ENCODE peak calls at places on chromosomes 7 and 10, in four cellular contexts. J is brain microvascular endothelial cell; A is CD8-positive, alpha-beta T cell; V is choroid plexus epithelial cell. O is an unnamed sample.

GRCh38 chr10:109957092-109957797 is 33.9 kb upstream of the XPNPEP1 start:
- DNase-seq in V (no peak), A (no peak), J (no peak), O (no peak)

GRCh38 chr10:29926649-29927048 is 132.7 kb downstream of the JCAD start:
- DNase-seq in V (peak; percentile 93), A (no peak), J (peak; percentile 49), O (peak; percentile 90)

GRCh38 chr10:104424719-104425118 is 71.1 kb downstream of the CFAP58 start:
- DNase-seq in V (peak; percentile 24), A (no peak), J (no peak), O (no peak)

GRCh38 chr7:1664711-1665591 is 5.1 kb upstream of the ELFN1 start:
- DNase-seq in J (peak; percentile 44), V (peak; percentile 53), A (peak; percentile 54), O (peak; percentile 58)

GRCh38 chr10:35089641-35090161 is 440 bp downstream of the CUL2 start:
- DNase-seq in V (peak; percentile 35), A (no peak), J (no peak), O (peak; percentile 9)

GRCh38 chr10:60952067-60952845 is 8.3 kb upstream of the RHOBTB1 start:
- DNase-seq in A (no peak), V (no peak), J (no peak), O (no peak)

GRCh38 chr10:76433161-76434005 is 1002.0 kb downstream of the LRMDA start:
- DNase-seq in V (no peak), A (no peak), J (no peak), O (peak; percentile 5)

GRCh38 chr7:13231216-13231615 is 543.8 kb downstream of the ARL4A start:
- DNase-seq in J (no peak), A (no peak), V (no peak), O (no peak)

GRCh38 chr10:88346151-88346977 is 236.8 kb downstream of the RNLS start:
- DNase-seq in A (no peak), V (no peak), J (peak; percentile 19), O (no peak)

GRCh38 chr10:104029528-104029875 is 56.2 kb downstream of the COL17A1 start:
- DNase-seq in J (no peak), A (no peak), V (no peak), O (no peak)

GRCh38 chr7:919114-919442 is 35.4 kb downstream of the ADAP1 start:
- DNase-seq in J (no peak), A (no peak), V (no peak), O (no peak)

GRCh38 chr7:45564886-45565455 is 9.2 kb upstream of the ADCY1 start:
- DNase-seq in A (no peak), V (no peak), J (no peak), O (no peak)

GRCh38 chr7:138407792-138408191 is 52.3 kb upstream of the TRIM24 start:
- DNase-seq in V (no peak), J (no peak), A (no peak), O (no peak)

GRCh38 chr7:83936056-83936703 is 258.4 kb downstream of the SEMA3A start:
- DNase-seq in J (peak; percentile 62), A (peak; percentile 28), V (peak; percentile 91), O (peak; percentile 79)

GRCh38 chr7:146731185-146731584 is 614.6 kb downstream of the CNTNAP2 start:
- DNase-seq in V (no peak), J (no peak), A (no peak), O (no peak)

GRCh38 chr10:10270071-10270470 is 747.6 kb upstream of the CELF2 start:
- DNase-seq in V (peak; percentile 7), A (no peak), J (no peak), O (no peak)

GRCh38 chr7:114343949-114344708 is 70.5 kb upstream of the FOXP2 start:
- DNase-seq in V (no peak), A (no peak), J (no peak), O (no peak)

GRCh38 chr7:3408814-3409595 is 108.0 kb downstream of the SDK1 start:
- DNase-seq in V (peak; percentile 15), J (peak; percentile 6), A (no peak), O (no peak)

GRCh38 chr10:49187950-49188761 is at the start of gene TMEM273:
- DNase-seq in A (peak; percentile 47), J (no peak), V (no peak), O (peak; percentile 16)

GRCh38 chr7:28433604-28434254 is 21.4 kb downstream of the CREB5 start:
- DNase-seq in J (peak; percentile 92), A (no peak), V (peak; percentile 84), O (peak; percentile 43)

GRCh38 chr7:108589874-108590273 is 20.2 kb downstream of the DNAJB9 start:
- DNase-seq in V (no peak), J (no peak), A (no peak), O (no peak)

GRCh38 chr7:45199506-45199905 is 41.9 kb downstream of the RAMP3 start:
- DNase-seq in V (no peak), J (no peak), A (no peak), O (no peak)

GRCh38 chr7:29598607-29599006 is 35.0 kb downstream of the PRR15 start:
- DNase-seq in V (no peak), J (no peak), A (no peak), O (no peak)

GRCh38 chr7:57343901-57344622 is 105.9 kb upstream of the ZNF716 start:
- DNase-seq in J (no peak), A (no peak), V (no peak), O (no peak)

GRCh38 chr7:114842551-114843065 is 79.3 kb upstream of the MDFIC start:
- DNase-seq in V (no peak), J (no peak), A (no peak), O (no peak)

GRCh38 chr10:13416760-13417159 is 68.7 kb upstream of the SEPHS1 start:
- DNase-seq in V (no peak), J (no peak), A (no peak), O (no peak)

GRCh38 chr10:690227-691161 is 1.0 kb upstream of the DIP2C start:
- DNase-seq in V (no peak), A (no peak), J (no peak), O (no peak)

GRCh38 chr10:93294004-93294403 is 188.1 kb downstream of the MYOF start:
- DNase-seq in J (no peak), A (no peak), V (no peak), O (no peak)

GRCh38 chr7:99860281-99861127 is 16.3 kb downstream of the OR2AE1 start:
- DNase-seq in A (no peak), J (peak; percentile 53), V (peak; percentile 74), O (peak; percentile 95)

GRCh38 chr7:31114593-31115343 is 62.7 kb downstream of the ADCYAP1R1 start:
- DNase-seq in V (peak; percentile 72), A (no peak), J (peak; percentile 54), O (peak; percentile 50)
- TF ChIP-seq CTCF in V (peak; percentile 11), A (no peak), J (no peak), O (no peak)

GRCh38 chr10:44976352-44977198 is 2.0 kb downstream of the DEPP1 start:
- DNase-seq in V (peak; percentile 49), J (no peak), A (no peak), O (no peak)
- H3K4me3 ChIP-seq in V (peak overlapping the region; percentile 64), J (no peak overlapping the region), A (no peak overlapping the region), O (no peak overlapping the region)

GRCh38 chr10:102101152-102101551 is 19.0 kb downstream of the LDB1 start:
- DNase-seq in J (no peak), A (no peak), V (peak; percentile 19), O (no peak)
- TF ChIP-seq CTCF in J (peak; percentile 27), A (no peak), V (peak; percentile 23), O (no peak)

GRCh38 chr10:28556142-28556541 is 23.2 kb downstream of the WAC start:
- DNase-seq in A (no peak), V (no peak), J (no peak), O (no peak)

GRCh38 chr10:28559661-28560060 is 26.7 kb downstream of the WAC start:
- DNase-seq in J (no peak), A (no peak), V (peak; percentile 63), O (no peak)

GRCh38 chr10:28560617-28561016 is 27.7 kb downstream of the WAC start:
- DNase-seq in J (no peak), V (peak; percentile 13), A (no peak), O (no peak)

GRCh38 chr10:28558923-28559508 is 26.1 kb downstream of the WAC start:
- DNase-seq in J (no peak), A (no peak), V (peak; percentile 33), O (no peak)

DNA sequence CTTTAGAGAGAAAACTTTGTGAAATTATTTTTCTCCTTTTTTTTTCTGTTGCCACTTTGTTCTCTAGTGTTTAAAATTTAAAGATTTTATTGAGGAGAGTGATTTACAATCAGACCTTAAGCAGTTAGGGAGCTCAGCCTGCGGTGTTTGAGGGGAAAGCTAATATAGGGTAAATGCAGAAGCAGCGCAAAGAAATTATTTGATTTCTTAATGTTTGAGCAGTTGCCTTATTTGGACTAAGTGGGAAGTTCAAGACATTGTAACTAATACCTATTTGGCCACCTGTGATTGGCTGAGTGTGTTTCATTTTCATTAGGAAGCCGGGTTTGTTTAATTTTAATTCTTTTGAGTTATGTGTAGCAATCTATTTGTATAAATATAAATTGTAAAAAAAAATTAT is 25.3 kb downstream of the WAC start:
- DNase-seq in A (no peak), V (no peak), J (no peak), O (no peak)
- H3K4me3 ChIP-seq in A (no peak overlapping the region), V (no peak overlapping the region), J (no peak overlapping the region), O (no peak overlapping the region)